ENCODE peak calls at places on chromosomes 3 and 15, in ten cellular contexts. One of them, this sample, is unnamed.

GRCh38 chr15:84654689-84655453 is 788 bp upstream of the WDR73 start:
- DNase-seq in GM23248: peak; percentile 93
- DNase-seq in hepatocyte: peak; percentile 83
- DNase-seq in OCI-LY7: peak; percentile 90
- DNase-seq in MM.1S: peak; percentile 82
- DNase-seq in PC-3: peak; percentile 82
- DNase-seq in SK-N-SH: peak; percentile 82
- DNase-seq in HCT116: peak; percentile 66
- DNase-seq in Karpas-422: peak; percentile 94
- DNase-seq in GM23338: peak; percentile 94
- DNase-seq in this sample: peak; percentile 68

GRCh38 chr15:34619151-34619550 is 35.7 kb upstream of the GOLGA8B start:
- DNase-seq in GM23248: no peak
- DNase-seq in hepatocyte: no peak
- DNase-seq in OCI-LY7: no peak
- DNase-seq in MM.1S: no peak
- DNase-seq in PC-3: no peak
- DNase-seq in SK-N-SH: no peak
- DNase-seq in HCT116: no peak
- DNase-seq in Karpas-422: no peak
- DNase-seq in GM23338: no peak
- DNase-seq in this sample: no peak

GRCh38 chr3:195147649-195148121 is 123.3 kb downstream of the XXYLT1 start:
- DNase-seq in GM23248: peak; percentile 85
- DNase-seq in hepatocyte: no peak
- DNase-seq in OCI-LY7: peak; percentile 80
- DNase-seq in MM.1S: peak; percentile 95
- DNase-seq in PC-3: no peak
- DNase-seq in SK-N-SH: no peak
- DNase-seq in HCT116: no peak
- DNase-seq in Karpas-422: no peak
- DNase-seq in GM23338: no peak
- DNase-seq in this sample: no peak

GRCh38 chr3:171821778-171822358 is 11.6 kb upstream of the PLD1 start:
- DNase-seq in GM23248: no peak
- DNase-seq in hepatocyte: no peak
- DNase-seq in OCI-LY7: no peak
- DNase-seq in MM.1S: no peak
- DNase-seq in PC-3: no peak
- DNase-seq in SK-N-SH: no peak
- DNase-seq in HCT116: no peak
- DNase-seq in Karpas-422: no peak
- DNase-seq in GM23338: no peak
- DNase-seq in this sample: no peak

GRCh38 chr3:16079519-16079918 is 95.0 kb upstream of the GALNT15 start:
- DNase-seq in GM23248: peak; percentile 63
- DNase-seq in hepatocyte: no peak
- DNase-seq in OCI-LY7: no peak
- DNase-seq in MM.1S: no peak
- DNase-seq in PC-3: peak; percentile 97
- DNase-seq in SK-N-SH: no peak
- DNase-seq in HCT116: no peak
- DNase-seq in Karpas-422: no peak
- DNase-seq in GM23338: no peak
- DNase-seq in this sample: no peak

GRCh38 chr3:126546013-126546412 is 12.7 kb downstream of the C3orf22 start:
- DNase-seq in GM23248: no peak
- DNase-seq in hepatocyte: no peak
- DNase-seq in OCI-LY7: no peak
- DNase-seq in MM.1S: no peak
- DNase-seq in PC-3: no peak
- DNase-seq in SK-N-SH: peak; percentile 7
- DNase-seq in HCT116: no peak
- DNase-seq in Karpas-422: no peak
- DNase-seq in GM23338: no peak
- DNase-seq in this sample: no peak

GRCh38 chr15:71275098-71275497 is 159.8 kb downstream of the THSD4 start:
- DNase-seq in GM23248: peak; percentile 80
- DNase-seq in hepatocyte: no peak
- DNase-seq in OCI-LY7: no peak
- DNase-seq in MM.1S: no peak
- DNase-seq in PC-3: peak; percentile 85
- DNase-seq in SK-N-SH: no peak
- DNase-seq in HCT116: no peak
- DNase-seq in Karpas-422: no peak
- DNase-seq in GM23338: no peak
- DNase-seq in this sample: peak; percentile 89

GRCh38 chr3:64174328-64174727 is 50.9 kb downstream of the PRICKLE2 start:
- DNase-seq in GM23248: no peak
- DNase-seq in hepatocyte: peak; percentile 31
- DNase-seq in OCI-LY7: no peak
- DNase-seq in MM.1S: no peak
- DNase-seq in PC-3: peak; percentile 52
- DNase-seq in SK-N-SH: no peak
- DNase-seq in HCT116: no peak
- DNase-seq in Karpas-422: no peak
- DNase-seq in GM23338: no peak
- DNase-seq in this sample: peak; percentile 65

GRCh38 chr3:111218615-111219014 is 147.0 kb downstream of the NECTIN3 start:
- DNase-seq in GM23248: no peak
- DNase-seq in hepatocyte: no peak
- DNase-seq in OCI-LY7: no peak
- DNase-seq in MM.1S: no peak
- DNase-seq in PC-3: no peak
- DNase-seq in SK-N-SH: peak; percentile 42
- DNase-seq in HCT116: no peak
- DNase-seq in Karpas-422: no peak
- DNase-seq in GM23338: no peak
- DNase-seq in this sample: no peak

GRCh38 chr15:91101356-91101920 is 1.4 kb downstream of the SV2B start:
- DNase-seq in GM23248: no peak
- DNase-seq in hepatocyte: no peak
- DNase-seq in OCI-LY7: no peak
- DNase-seq in MM.1S: no peak
- DNase-seq in PC-3: no peak
- DNase-seq in SK-N-SH: no peak
- DNase-seq in HCT116: no peak
- DNase-seq in Karpas-422: no peak
- DNase-seq in GM23338: no peak
- DNase-seq in this sample: no peak
- H3K9me2 ChIP-seq in GM23248: no peaks in the 10 kb centered on the region
- H3K9me2 ChIP-seq in hepatocyte: no peaks in the 10 kb centered on the region
- H3K9me2 ChIP-seq in OCI-LY7: no peaks in the 10 kb centered on the region
- H3K9me2 ChIP-seq in MM.1S: no peaks in the 10 kb centered on the region
- H3K9me2 ChIP-seq in PC-3: no peaks in the 10 kb centered on the region
- H3K9me2 ChIP-seq in SK-N-SH: no peaks in the 10 kb centered on the region
- H3K9me2 ChIP-seq in HCT116: no peaks in the 10 kb centered on the region
- H3K9me2 ChIP-seq in Karpas-422: no peaks in the 10 kb centered on the region
- H3K9me2 ChIP-seq in GM23338: no peaks in the 10 kb centered on the region
- H3K9me2 ChIP-seq in this sample: no peaks in the 10 kb centered on the region

GRCh38 chr3:37980477-37981347 is 9.9 kb upstream of the VILL start:
- DNase-seq in GM23248: no peak
- DNase-seq in hepatocyte: no peak
- DNase-seq in OCI-LY7: no peak
- DNase-seq in MM.1S: no peak
- DNase-seq in PC-3: no peak
- DNase-seq in SK-N-SH: no peak
- DNase-seq in HCT116: no peak
- DNase-seq in Karpas-422: no peak
- DNase-seq in GM23338: no peak
- DNase-seq in this sample: no peak
- H3K27ac ChIP-seq in GM23248: no peak overlapping the region
- H3K27ac ChIP-seq in hepatocyte: peak overlapping the region; percentile 1
- H3K27ac ChIP-seq in OCI-LY7: no peak overlapping the region
- H3K27ac ChIP-seq in MM.1S: no peak overlapping the region
- H3K27ac ChIP-seq in PC-3: peak overlapping the region; percentile 21
- H3K27ac ChIP-seq in SK-N-SH: no peak overlapping the region
- H3K27ac ChIP-seq in HCT116: no peak overlapping the region
- H3K27ac ChIP-seq in Karpas-422: no peak overlapping the region
- H3K27ac ChIP-seq in GM23338: peak overlapping the region; percentile 26
- H3K27ac ChIP-seq in this sample: no peak overlapping the region

GRCh38 chr15:74786659-74787165 is 4.8 kb downstream of the CSK start:
- DNase-seq in GM23248: peak; percentile 32
- DNase-seq in hepatocyte: no peak
- DNase-seq in OCI-LY7: peak; percentile 57
- DNase-seq in MM.1S: peak; percentile 35
- DNase-seq in PC-3: no peak
- DNase-seq in SK-N-SH: no peak
- DNase-seq in HCT116: no peak
- DNase-seq in Karpas-422: peak; percentile 90
- DNase-seq in GM23338: no peak
- DNase-seq in this sample: no peak
- H3K4me1 ChIP-seq in GM23248: peaks cover 38% of the 10 kb centered on the region
- H3K4me1 ChIP-seq in hepatocyte: peaks cover 46% of the 10 kb centered on the region
- H3K4me1 ChIP-seq in OCI-LY7: peaks cover 79% of the 10 kb centered on the region
- H3K4me1 ChIP-seq in MM.1S: peaks cover 58% of the 10 kb centered on the region
- H3K4me1 ChIP-seq in PC-3: peaks cover 24% of the 10 kb centered on the region
- H3K4me1 ChIP-seq in SK-N-SH: peaks cover 21% of the 10 kb centered on the region
- H3K4me1 ChIP-seq in HCT116: peaks cover 43% of the 10 kb centered on the region
- H3K4me1 ChIP-seq in Karpas-422: peaks cover 88% of the 10 kb centered on the region
- H3K4me1 ChIP-seq in GM23338: peaks cover 34% of the 10 kb centered on the region
- H3K4me1 ChIP-seq in this sample: peaks cover 30% of the 10 kb centered on the region

GRCh38 chr3:151794080-151794479 is 19.8 kb upstream of the AADAC start:
- DNase-seq in GM23248: no peak
- DNase-seq in hepatocyte: no peak
- DNase-seq in OCI-LY7: no peak
- DNase-seq in MM.1S: no peak
- DNase-seq in PC-3: peak; percentile 80
- DNase-seq in SK-N-SH: no peak
- DNase-seq in HCT116: no peak
- DNase-seq in Karpas-422: no peak
- DNase-seq in GM23338: no peak
- DNase-seq in this sample: no peak

GRCh38 chr3:151796105-151796705 is 17.7 kb upstream of the AADAC start:
- DNase-seq in GM23248: peak; percentile 55
- DNase-seq in hepatocyte: no peak
- DNase-seq in OCI-LY7: no peak
- DNase-seq in MM.1S: no peak
- DNase-seq in PC-3: no peak
- DNase-seq in SK-N-SH: no peak
- DNase-seq in HCT116: no peak
- DNase-seq in Karpas-422: no peak
- DNase-seq in GM23338: no peak
- DNase-seq in this sample: no peak

GRCh38 chr3:151795276-151795675 is 18.6 kb upstream of the AADAC start:
- DNase-seq in GM23248: peak; percentile 76
- DNase-seq in hepatocyte: no peak
- DNase-seq in OCI-LY7: no peak
- DNase-seq in MM.1S: no peak
- DNase-seq in PC-3: peak; percentile 97
- DNase-seq in SK-N-SH: no peak
- DNase-seq in HCT116: no peak
- DNase-seq in Karpas-422: no peak
- DNase-seq in GM23338: no peak
- DNase-seq in this sample: no peak

GRCh38 chr3:151800449-151800848 is 13.5 kb upstream of the AADAC start:
- DNase-seq in GM23248: no peak
- DNase-seq in hepatocyte: no peak
- DNase-seq in OCI-LY7: no peak
- DNase-seq in MM.1S: no peak
- DNase-seq in PC-3: no peak
- DNase-seq in SK-N-SH: no peak
- DNase-seq in HCT116: no peak
- DNase-seq in Karpas-422: no peak
- DNase-seq in GM23338: no peak
- DNase-seq in this sample: no peak

GRCh38 chr3:151798476-151798875 is 15.4 kb upstream of the AADAC start:
- DNase-seq in GM23248: peak; percentile 4
- DNase-seq in hepatocyte: no peak
- DNase-seq in OCI-LY7: no peak
- DNase-seq in MM.1S: no peak
- DNase-seq in PC-3: no peak
- DNase-seq in SK-N-SH: no peak
- DNase-seq in HCT116: no peak
- DNase-seq in Karpas-422: no peak
- DNase-seq in GM23338: no peak
- DNase-seq in this sample: no peak
- H3K9me2 ChIP-seq in GM23248: no peaks in the 10 kb centered on the region
- H3K9me2 ChIP-seq in hepatocyte: no peaks in the 10 kb centered on the region
- H3K9me2 ChIP-seq in OCI-LY7: no peaks in the 10 kb centered on the region
- H3K9me2 ChIP-seq in MM.1S: no peaks in the 10 kb centered on the region
- H3K9me2 ChIP-seq in PC-3: no peaks in the 10 kb centered on the region
- H3K9me2 ChIP-seq in SK-N-SH: no peaks in the 10 kb centered on the region
- H3K9me2 ChIP-seq in HCT116: no peaks in the 10 kb centered on the region
- H3K9me2 ChIP-seq in Karpas-422: no peaks in the 10 kb centered on the region
- H3K9me2 ChIP-seq in GM23338: no peaks in the 10 kb centered on the region
- H3K9me2 ChIP-seq in this sample: no peaks in the 10 kb centered on the region